ENCODE peak calls at places on chromosome 17, in six cellular contexts. One of them, this sample, is unnamed.
A peak's percentile ranks its signal among the peaks of the same experiment; 100 is the strongest.

GRCh38 chr17:81553616-81554181 is 1.5 kb upstream of the FAAP100 start:
- DNase-seq in body of pancreas: no peak
- DNase-seq in IMR-90: peak; percentile 99
- DNase-seq in RWPE1: peak; percentile 85
- DNase-seq in fibroblast of mammary gland: peak; percentile 99
- DNase-seq in astrocyte of the cerebellum: peak; percentile 88
- DNase-seq in this sample: peak; percentile 87

GRCh38 chr17:39096435-39097158 is 54.8 kb downstream of the PLXDC1 start:
- DNase-seq in astrocyte of the cerebellum: no peak
- DNase-seq in fibroblast of mammary gland: no peak
- DNase-seq in body of pancreas: peak; percentile 36
- DNase-seq in RWPE1: no peak
- DNase-seq in IMR-90: no peak
- DNase-seq in this sample: no peak

GRCh38 chr17:77881545-77881944 is 77.0 kb upstream of the TNRC6C start:
- DNase-seq in RWPE1: no peak
- DNase-seq in astrocyte of the cerebellum: peak; percentile 58
- DNase-seq in fibroblast of mammary gland: peak; percentile 82
- DNase-seq in IMR-90: peak; percentile 28
- DNase-seq in body of pancreas: peak; percentile 79
- DNase-seq in this sample: no peak

GRCh38 chr17:59634632-59635561 is 15.2 kb downstream of the CLTC start:
- DNase-seq in body of pancreas: no peak
- DNase-seq in fibroblast of mammary gland: no peak
- DNase-seq in IMR-90: no peak
- DNase-seq in RWPE1: no peak
- DNase-seq in astrocyte of the cerebellum: no peak
- DNase-seq in this sample: no peak

GRCh38 chr17:81241648-81242420 is 2.7 kb downstream of the NDUFAF8 start:
- DNase-seq in body of pancreas: peak; percentile 51
- DNase-seq in fibroblast of mammary gland: peak; percentile 41
- DNase-seq in IMR-90: peak; percentile 13
- DNase-seq in RWPE1: no peak
- DNase-seq in astrocyte of the cerebellum: no peak
- DNase-seq in this sample: no peak

GRCh38 chr17:46011711-46012505 is 12.9 kb downstream of the STH start:
- DNase-seq in body of pancreas: no peak
- DNase-seq in astrocyte of the cerebellum: no peak
- DNase-seq in RWPE1: no peak
- DNase-seq in IMR-90: no peak
- DNase-seq in fibroblast of mammary gland: no peak
- DNase-seq in this sample: no peak

GRCh38 chr17:51423421-51424160 is 163.2 kb downstream of the UTP18 start:
- DNase-seq in fibroblast of mammary gland: no peak
- DNase-seq in RWPE1: peak; percentile 9
- DNase-seq in IMR-90: no peak
- DNase-seq in astrocyte of the cerebellum: no peak
- DNase-seq in body of pancreas: no peak
- DNase-seq in this sample: no peak

GRCh38 chr17:1713878-1714487 is 3.8 kb upstream of the TLCD2 start:
- DNase-seq in RWPE1: peak; percentile 35
- DNase-seq in IMR-90: peak; percentile 32
- DNase-seq in fibroblast of mammary gland: peak; percentile 44
- DNase-seq in astrocyte of the cerebellum: no peak
- DNase-seq in body of pancreas: peak; percentile 67
- DNase-seq in this sample: no peak

GRCh38 chr17:1839516-1839915 is 9.7 kb downstream of the RPA1 start:
- DNase-seq in fibroblast of mammary gland: no peak
- DNase-seq in astrocyte of the cerebellum: no peak
- DNase-seq in IMR-90: no peak
- DNase-seq in RWPE1: no peak
- DNase-seq in body of pancreas: no peak
- DNase-seq in this sample: no peak

GRCh38 chr17:60435244-60436170 is 13.2 kb downstream of the CHCT1 start:
- DNase-seq in IMR-90: peak; percentile 89
- DNase-seq in fibroblast of mammary gland: peak; percentile 92
- DNase-seq in astrocyte of the cerebellum: peak; percentile 87
- DNase-seq in RWPE1: peak; percentile 70
- DNase-seq in body of pancreas: peak; percentile 88
- DNase-seq in this sample: peak; percentile 89

GRCh38 chr17:71057448-71057847 is 888.1 kb downstream of the KCNJ2 start:
- DNase-seq in fibroblast of mammary gland: peak; percentile 74
- DNase-seq in body of pancreas: no peak
- DNase-seq in RWPE1: no peak
- DNase-seq in astrocyte of the cerebellum: no peak
- DNase-seq in IMR-90: no peak
- DNase-seq in this sample: no peak

GRCh38 chr17:17435323-17435722 is 41.5 kb upstream of the MED9 start:
- DNase-seq in RWPE1: no peak
- DNase-seq in body of pancreas: no peak
- DNase-seq in astrocyte of the cerebellum: no peak
- DNase-seq in IMR-90: peak; percentile 99
- DNase-seq in fibroblast of mammary gland: peak; percentile 96
- DNase-seq in this sample: no peak
- TF ChIP-seq CTCF in RWPE1: no peak
- TF ChIP-seq CTCF in body of pancreas: no peak
- TF ChIP-seq CTCF in astrocyte of the cerebellum: peak; percentile 43
- TF ChIP-seq CTCF in IMR-90: peak; percentile 60
- TF ChIP-seq CTCF in fibroblast of mammary gland: peak; percentile 58
- TF ChIP-seq CTCF in this sample: no peak

GRCh38 chr17:7313028-7313889 is 1.9 kb downstream of the GPS2 start:
- DNase-seq in IMR-90: peak; percentile 2
- DNase-seq in RWPE1: peak; percentile 27
- DNase-seq in body of pancreas: no peak
- DNase-seq in fibroblast of mammary gland: peak; percentile 21
- DNase-seq in astrocyte of the cerebellum: no peak
- DNase-seq in this sample: no peak
- TF ChIP-seq CTCF in IMR-90: no peak
- TF ChIP-seq CTCF in RWPE1: no peak
- TF ChIP-seq CTCF in body of pancreas: peak; percentile 10
- TF ChIP-seq CTCF in fibroblast of mammary gland: peak; percentile 7
- TF ChIP-seq CTCF in astrocyte of the cerebellum: peak; percentile 9
- TF ChIP-seq CTCF in this sample: no peak

DNA sequence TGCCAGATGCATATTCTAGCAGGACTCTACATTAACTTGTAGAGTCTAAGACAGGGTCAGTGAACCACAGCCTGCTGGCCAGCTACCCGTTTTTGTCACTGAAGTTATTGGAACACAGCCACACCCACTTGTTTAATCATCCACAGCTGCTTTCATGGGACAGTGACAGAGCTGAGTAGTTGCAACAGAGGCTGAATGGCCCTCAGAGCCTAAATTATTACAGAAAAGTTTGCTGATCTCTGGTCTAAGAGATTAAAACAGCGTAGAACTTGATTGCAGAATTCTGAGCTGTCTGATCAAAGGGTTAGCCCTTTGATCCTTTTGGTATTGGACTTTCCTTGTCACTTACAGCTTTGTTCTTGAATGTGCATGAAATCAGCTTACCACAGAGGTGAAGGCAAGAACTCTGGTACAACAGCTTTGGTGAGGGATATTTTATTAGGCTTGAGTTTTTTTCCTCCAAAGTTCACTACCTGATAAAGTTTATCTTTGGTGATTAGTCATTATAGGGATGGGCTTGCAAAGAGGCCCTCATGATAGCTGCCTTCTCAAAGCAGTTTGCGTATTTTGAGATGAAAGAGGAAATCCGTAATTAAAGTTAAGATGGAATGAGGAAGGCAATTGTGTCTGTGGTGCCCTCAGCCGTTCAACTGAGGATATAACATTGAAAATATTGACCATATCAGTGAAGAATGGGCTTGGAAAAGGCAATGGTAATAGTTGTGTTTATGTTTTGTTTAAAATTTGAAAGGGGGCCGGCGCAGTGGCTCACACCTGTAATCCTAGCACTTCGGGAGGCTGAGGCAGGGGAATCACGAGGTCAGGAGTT is 23.7 kb downstream of the ALDH3A2 start:
- DNase-seq in fibroblast of mammary gland: peak; percentile 39
- DNase-seq in RWPE1: no peak
- DNase-seq in body of pancreas: peak; percentile 65
- DNase-seq in IMR-90: peak; percentile 8
- DNase-seq in astrocyte of the cerebellum: no peak
- DNase-seq in this sample: no peak
- TF ChIP-seq CTCF in fibroblast of mammary gland: peak; percentile 22
- TF ChIP-seq CTCF in RWPE1: no peak
- TF ChIP-seq CTCF in body of pancreas: peak; percentile 7
- TF ChIP-seq CTCF in IMR-90: peak; percentile 37
- TF ChIP-seq CTCF in astrocyte of the cerebellum: no peak
- TF ChIP-seq CTCF in this sample: no peak

DNA sequence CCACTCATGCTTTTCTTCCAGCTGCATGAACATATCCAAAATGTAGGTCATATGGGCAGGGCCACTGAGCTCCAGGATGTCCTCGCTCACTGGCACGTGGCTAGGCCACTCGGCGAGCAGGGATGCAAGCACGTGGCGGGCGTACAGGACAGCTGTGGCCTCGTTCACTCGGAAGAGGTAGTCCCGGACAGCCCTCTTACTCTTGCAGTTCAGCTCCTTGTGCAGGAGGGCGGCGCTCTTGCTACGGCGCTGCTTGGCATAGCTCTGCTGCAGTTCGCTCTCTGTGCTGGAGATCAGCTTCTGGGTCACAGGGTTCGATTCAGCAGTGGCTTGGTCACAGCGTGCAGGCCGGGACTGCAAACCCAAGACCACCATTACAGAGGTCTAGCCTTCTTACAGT is 53.1 kb upstream of the ATP2A3 start:
- DNase-seq in RWPE1: no peak
- DNase-seq in fibroblast of mammary gland: no peak
- DNase-seq in IMR-90: no peak
- DNase-seq in body of pancreas: no peak
- DNase-seq in astrocyte of the cerebellum: no peak
- DNase-seq in this sample: no peak
- TF ChIP-seq CTCF in RWPE1: no peak
- TF ChIP-seq CTCF in fibroblast of mammary gland: no peak
- TF ChIP-seq CTCF in IMR-90: peak; percentile 5
- TF ChIP-seq CTCF in body of pancreas: no peak
- TF ChIP-seq CTCF in astrocyte of the cerebellum: no peak
- TF ChIP-seq CTCF in this sample: peak; percentile 14

DNA sequence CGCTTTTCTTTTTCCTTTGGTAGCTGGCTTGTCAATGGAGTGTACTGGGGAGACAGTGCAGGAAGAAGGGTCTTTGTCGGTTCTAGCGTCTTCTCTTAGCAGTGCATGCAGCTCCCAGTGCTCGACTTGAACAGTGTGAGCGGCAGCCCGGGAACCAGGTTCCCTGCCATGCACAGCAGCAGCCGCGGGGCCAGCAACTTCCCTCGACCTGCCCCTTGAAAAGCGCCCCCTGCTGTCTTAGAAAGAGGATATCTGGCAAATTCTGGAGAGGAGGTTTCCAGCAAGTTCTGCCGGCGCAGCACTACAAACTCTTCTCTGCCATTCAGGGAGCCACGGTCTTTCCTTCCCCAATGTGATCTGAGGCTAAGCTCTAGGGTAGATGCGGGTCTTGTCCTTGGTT is 451.5 kb downstream of the PMP22 start:
- DNase-seq in fibroblast of mammary gland: peak; percentile 9
- DNase-seq in IMR-90: no peak
- DNase-seq in astrocyte of the cerebellum: no peak
- DNase-seq in RWPE1: no peak
- DNase-seq in body of pancreas: peak; percentile 33
- DNase-seq in this sample: no peak
- TF ChIP-seq CTCF in fibroblast of mammary gland: no peak
- TF ChIP-seq CTCF in IMR-90: no peak
- TF ChIP-seq CTCF in astrocyte of the cerebellum: no peak
- TF ChIP-seq CTCF in RWPE1: no peak
- TF ChIP-seq CTCF in body of pancreas: no peak
- TF ChIP-seq CTCF in this sample: peak; percentile 20

GRCh38 chr17:79272220-79272619 is 197.6 kb downstream of the ENGASE start:
- DNase-seq in IMR-90: no peak
- DNase-seq in body of pancreas: no peak
- DNase-seq in RWPE1: no peak
- DNase-seq in fibroblast of mammary gland: no peak
- DNase-seq in astrocyte of the cerebellum: no peak
- DNase-seq in this sample: no peak
- TF ChIP-seq CTCF in IMR-90: no peak
- TF ChIP-seq CTCF in body of pancreas: no peak
- TF ChIP-seq CTCF in RWPE1: no peak
- TF ChIP-seq CTCF in fibroblast of mammary gland: no peak
- TF ChIP-seq CTCF in astrocyte of the cerebellum: no peak
- TF ChIP-seq CTCF in this sample: no peak

DNA sequence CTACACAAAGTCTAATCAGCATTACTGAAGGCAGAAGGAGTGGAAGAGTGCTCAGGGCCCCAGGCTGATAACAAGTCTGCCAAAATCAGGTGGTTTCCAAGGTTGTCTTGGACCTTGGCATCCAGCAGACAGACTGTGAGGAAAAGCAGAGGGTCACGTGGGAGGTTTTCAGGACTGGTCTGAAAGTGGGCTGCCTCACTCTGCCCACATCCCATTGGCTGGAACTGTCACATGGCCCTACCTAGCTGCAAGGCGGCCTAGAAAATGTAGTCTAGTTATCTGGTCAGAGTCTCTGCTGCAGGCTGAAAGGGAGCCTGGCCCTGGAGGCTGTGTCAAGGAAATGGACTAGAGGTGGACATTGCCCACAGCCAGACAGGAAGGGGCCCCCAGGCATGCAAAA is 310.7 kb upstream of the ASIC2 start:
- DNase-seq in astrocyte of the cerebellum: no peak
- DNase-seq in IMR-90: no peak
- DNase-seq in body of pancreas: no peak
- DNase-seq in fibroblast of mammary gland: no peak
- DNase-seq in RWPE1: no peak
- DNase-seq in this sample: no peak
- TF ChIP-seq CTCF in astrocyte of the cerebellum: no peak
- TF ChIP-seq CTCF in IMR-90: no peak
- TF ChIP-seq CTCF in body of pancreas: no peak
- TF ChIP-seq CTCF in fibroblast of mammary gland: no peak
- TF ChIP-seq CTCF in RWPE1: no peak
- TF ChIP-seq CTCF in this sample: no peak

This sample was measured in osteocyte.